ENCODE peak calls at places on chromosomes 7 and 10, in five cellular contexts. Z, E, K, W and L are unnamed samples.

GRCh38 chr7:6375346-6376101 is 72.2 kb downstream of the DAGLB start:
- DNase-seq in K (no peak), W (no peak), Z (no peak), E (no peak), L (no peak)

GRCh38 chr10:36803229-36803628 is 322.2 kb upstream of the ANKRD30A start:
- DNase-seq in K (no peak), E (no peak), Z (no peak), W (no peak), L (no peak)

GRCh38 chr7:12637819-12638592 is 49.4 kb upstream of the ARL4A start:
- DNase-seq in Z (no peak), W (no peak), K (peak; percentile 22), E (no peak), L (no peak)

GRCh38 chr10:79335470-79336235 is 11.6 kb upstream of the PPIF start:
- DNase-seq in K (no peak), E (no peak), Z (no peak), W (no peak), L (no peak)

GRCh38 chr7:39413866-39414668 is 152.1 kb upstream of the YAE1 start:
- DNase-seq in Z (peak; percentile 63), K (peak; percentile 57), E (no peak), W (peak; percentile 25), L (peak; percentile 3)

GRCh38 chr7:70093496-70093895 is 495.2 kb downstream of the AUTS2 start:
- DNase-seq in Z (no peak), K (no peak), E (no peak), W (no peak), L (peak; percentile 46)

GRCh38 chr7:120856621-120857352 is 1.2 kb downstream of the TSPAN12 start:
- DNase-seq in E (peak; percentile 15), Z (peak; percentile 51), W (peak; percentile 5), K (peak; percentile 33), L (peak; percentile 3)

GRCh38 chr7:47253650-47254080 is 328.2 kb downstream of the TNS3 start:
- DNase-seq in Z (peak; percentile 20), W (no peak), E (peak; percentile 85), K (no peak), L (peak; percentile 50)

GRCh38 chr7:70317356-70317755 is 719.1 kb downstream of the AUTS2 start:
- DNase-seq in Z (no peak), W (no peak), E (no peak), K (no peak), L (peak; percentile 96)

GRCh38 chr10:110056822-110057221 is 49.0 kb downstream of the ADD3 start:
- DNase-seq in E (peak; percentile 36), K (no peak), Z (no peak), W (no peak), L (no peak)

GRCh38 chr7:2607122-2607912 is 24.5 kb upstream of the TTYH3 start:
- DNase-seq in W (no peak), Z (no peak), E (no peak), K (no peak), L (no peak)

GRCh38 chr7:12554421-12554820 is 16.1 kb upstream of the SCIN start:
- DNase-seq in K (no peak), W (no peak), E (no peak), Z (no peak), L (no peak)

GRCh38 chr10:31001740-31002139 is 29.9 kb downstream of the ZNF438 start:
- DNase-seq in K (no peak), W (no peak), Z (no peak), E (no peak), L (peak; percentile 44)

GRCh38 chr10:86836044-86836443 is 79.6 kb downstream of the BMPR1A start:
- DNase-seq in E (no peak), W (no peak), Z (no peak), K (no peak), L (no peak)

GRCh38 chr7:89029864-89030263 is 234.3 kb upstream of the TEX47 start:
- DNase-seq in K (no peak), Z (no peak), E (no peak), W (no peak), L (peak; percentile 36)

GRCh38 chr10:103053659-103054581 is 135.8 kb downstream of the CNNM2 start:
- DNase-seq in K (no peak), W (peak; percentile 22), Z (peak; percentile 74), E (peak; percentile 37), L (peak; percentile 40)

GRCh38 chr7:11394438-11394837 is 420.8 kb downstream of the PHF14 start:
- DNase-seq in Z (no peak), E (no peak), W (no peak), K (no peak), L (no peak)

GRCh38 chr10:87546971-87547413 is 42.3 kb downstream of the MINPP1 start:
- DNase-seq in E (no peak), Z (no peak), K (no peak), W (no peak), L (no peak)

GRCh38 chr7:38280000-38280399 is 6.6 kb upstream of the TARP start:
- DNase-seq in W (no peak), E (no peak), Z (no peak), K (no peak), L (no peak)

GRCh38 chr7:767941-768729 is 41.1 kb upstream of the PRKAR1B start:
- DNase-seq in K (no peak), Z (no peak), E (no peak), W (peak; percentile 40), L (no peak)

GRCh38 chr10:34576789-34577188 is 238.3 kb downstream of the PARD3 start:
- DNase-seq in W (no peak), E (no peak), Z (no peak), K (no peak), L (no peak)

GRCh38 chr7:40680657-40681056 is 545.9 kb downstream of the SUGCT start:
- DNase-seq in E (peak; percentile 12), K (no peak), Z (peak; percentile 56), W (no peak), L (peak; percentile 64)

GRCh38 chr10:43398939-43399871 is 9.8 kb downstream of the HNRNPF start:
- DNase-seq in E (no peak), Z (no peak), W (no peak), K (no peak), L (peak; percentile 27)

GRCh38 chr10:97136744-97137143 is 49.0 kb downstream of the SLIT1 start:
- DNase-seq in K (no peak), E (no peak), W (no peak), Z (no peak), L (no peak)

GRCh38 chr10:6221192-6221940 is 18.6 kb downstream of the PFKFB3 start:
- DNase-seq in K (no peak), Z (no peak), W (no peak), E (no peak), L (no peak)

GRCh38 chr7:69864283-69864682 is 266.0 kb downstream of the AUTS2 start:
- DNase-seq in W (no peak), Z (no peak), E (no peak), K (no peak), L (no peak)

GRCh38 chr7:50446542-50446960 is 3.6 kb downstream of the FIGNL1 start:
- DNase-seq in E (no peak), W (no peak), Z (no peak), K (no peak), L (peak; percentile 99)

GRCh38 chr10:33321516-33321915 is 13.0 kb downstream of the NRP1 start:
- DNase-seq in W (no peak), Z (no peak), K (no peak), E (no peak), L (no peak)

GRCh38 chr7:157111311-157111710 is 27.4 kb upstream of the UBE3C start:
- DNase-seq in E (no peak), W (no peak), K (no peak), Z (no peak), L (no peak)

GRCh38 chr7:23014681-23015080 is 751 bp upstream of the HYCC1 start:
- DNase-seq in W (no peak), Z (no peak), K (no peak), E (no peak), L (no peak)

GRCh38 chr7:22231806-22232205 is 125.1 kb downstream of the RAPGEF5 start:
- DNase-seq in E (no peak), Z (no peak), K (no peak), W (no peak), L (peak; percentile 35)